ENCODE peak calls at places on chromosomes 16 and 17, in five cellular contexts. A is cardiac fibroblast, E is T-helper 1 cell, Z is astrocyte of the hippocampus, B is NCI-H1105 treated with DMSO at 0.1 percent for 48 hours. C is an unnamed sample.

GRCh38 chr17:6498798-6499540 is 54.7 kb downstream of the PIMREG start:
- DNase-seq in A (no peak), E (no peak), Z (no peak), B (no peak), C (no peak)

GRCh38 chr16:11359370-11359769 is 14.1 kb downstream of the RMI2 start:
- DNase-seq in A (no peak), E (no peak), Z (peak), B (no peak), C (peak)

GRCh38 chr17:41171881-41172280 is 3.9 kb upstream of the KRTAP4-3 start:
- DNase-seq in A (no peak), E (no peak), Z (no peak), B (no peak), C (no peak)

GRCh38 chr17:44916059-44916780 is 920 bp upstream of the GFAP start:
- DNase-seq in A (peak), E (no peak), Z (peak), B (no peak), C (no peak)

GRCh38 chr16:66972983-66973382 is 11.9 kb downstream of the CES3 start:
- DNase-seq in A (no peak), E (no peak), Z (no peak), B (no peak), C (no peak)

GRCh38 chr17:78019367-78019975 is 61.0 kb downstream of the TNRC6C start:
- DNase-seq in A (peak), E (no peak), Z (peak), B (peak), C (no peak)

GRCh38 chr17:77281904-77282367 is 141.2 kb downstream of the SEC14L1 start:
- DNase-seq in A (peak), E (no peak), Z (peak), B (no peak), C (no peak)

GRCh38 chr16:391885-392335 is 5.1 kb upstream of the NME4 start:
- DNase-seq in A (peak), E (no peak), Z (peak), B (no peak), C (peak)

GRCh38 chr17:35726609-35727460 is 4.6 kb upstream of the RASL10B start:
- DNase-seq in A (peak), E (no peak), Z (peak), B (no peak), C (peak)

GRCh38 chr17:18319604-18320256 is 4.6 kb downstream of the SMCR8 start:
- DNase-seq in A (peak), E (no peak), Z (peak), B (peak), C (no peak)

C was measured in T1000.